ENCODE peak calls at places on chromosomes 5 and 9, in eight cellular contexts. F, N, J, O, P, Y, R and H are unnamed samples.

GRCh38 chr9:133979921-133980863 is 11.9 kb downstream of the VAV2 start:
- DNase-seq in F (no peak), N (no peak), J (no peak), O (no peak), P (peak), Y (peak), R (no peak), H (peak)

GRCh38 chr5:95591490-95591901 is 28.4 kb upstream of the GPR150 start:
- DNase-seq in F (peak), N (no peak), J (no peak), O (no peak), P (no peak), Y (no peak), R (no peak), H (no peak)

GRCh38 chr9:130234340-130235260 is 31.0 kb upstream of the HMCN2 start:
- DNase-seq in F (no peak), N (no peak), J (no peak), O (no peak), P (no peak), Y (no peak), R (no peak), H (no peak)

GRCh38 chr9:93033541-93033940 is 25.0 kb upstream of the SUSD3 start:
- DNase-seq in F (no peak), N (no peak), J (no peak), O (no peak), P (no peak), Y (no peak), R (no peak), H (no peak)

GRCh38 chr9:88643931-88644330 is 109.0 kb downstream of the NXNL2 start:
- DNase-seq in F (no peak), N (no peak), J (no peak), O (no peak), P (no peak), Y (no peak), R (no peak), H (no peak)

GRCh38 chr5:121273818-121274433 is 577.8 kb upstream of the FTMT start:
- DNase-seq in F (no peak), N (no peak), J (no peak), O (no peak), P (no peak), Y (no peak), R (no peak), H (no peak)

GRCh38 chr5:150272531-150272930 is 17.0 kb downstream of the CAMK2A start:
- DNase-seq in F (no peak), N (no peak), J (no peak), O (peak), P (no peak), Y (peak), R (no peak), H (no peak)

GRCh38 chr5:82259172-82259800 is 18.9 kb downstream of the RPS23 start:
- DNase-seq in F (peak), N (no peak), J (no peak), O (peak), P (no peak), Y (no peak), R (no peak), H (no peak)

GRCh38 chr5:100406640-100407039 is 128.5 kb upstream of the FAM174A start:
- DNase-seq in F (no peak), N (no peak), J (no peak), O (peak), P (no peak), Y (no peak), R (no peak), H (no peak)

GRCh38 chr9:109912082-109912581 is 132.1 kb downstream of the PALM2AKAP2 start:
- DNase-seq in F (no peak), N (no peak), J (no peak), O (no peak), P (no peak), Y (no peak), R (no peak), H (no peak)

GRCh38 chr5:11415751-11416150 is 488.5 kb downstream of the CTNND2 start:
- DNase-seq in F (no peak), N (no peak), J (no peak), O (peak), P (no peak), Y (no peak), R (no peak), H (no peak)

GRCh38 chr5:104241051-104241450 is 678.5 kb upstream of the NUDT12 start:
- DNase-seq in F (no peak), N (peak), J (no peak), O (peak), P (peak), Y (no peak), R (no peak), H (no peak)

GRCh38 chr5:111685969-111686368 is 71.0 kb downstream of the NREP start:
- DNase-seq in F (peak), N (no peak), J (no peak), O (no peak), P (no peak), Y (no peak), R (no peak), H (no peak)

GRCh38 chr9:76594764-76595410 is 135.9 kb downstream of the GCNT1 start:
- DNase-seq in F (no peak), N (no peak), J (no peak), O (no peak), P (no peak), Y (no peak), R (no peak), H (no peak)

GRCh38 chr9:72156586-72156985 is 7.3 kb downstream of the GDA start:
- DNase-seq in F (no peak), N (no peak), J (no peak), O (no peak), P (no peak), Y (no peak), R (no peak), H (no peak)

GRCh38 chr5:124692324-124692723 is 54.1 kb downstream of the ZNF608 start:
- DNase-seq in F (no peak), N (no peak), J (no peak), O (no peak), P (no peak), Y (no peak), R (no peak), H (no peak)

GRCh38 chr5:98902733-98903132 is 26.1 kb downstream of the CHD1 start:
- DNase-seq in F (no peak), N (no peak), J (no peak), O (no peak), P (no peak), Y (no peak), R (no peak), H (no peak)

GRCh38 chr9:14322211-14323082 is 8.5 kb upstream of the NFIB start:
- DNase-seq in F (peak), N (peak), J (peak), O (peak), P (peak), Y (peak), R (peak), H (peak)

GRCh38 chr5:56176155-56176798 is 56.9 kb downstream of the ANKRD55 start:
- DNase-seq in F (no peak), N (no peak), J (no peak), O (no peak), P (no peak), Y (no peak), R (no peak), H (no peak)

GRCh38 chr9:131590449-131590848 is 45.1 kb downstream of the PRRT1B start:
- DNase-seq in F (peak), N (no peak), J (no peak), O (no peak), P (no peak), Y (no peak), R (no peak), H (no peak)

GRCh38 chr9:22214021-22214420 is 204.9 kb upstream of the CDKN2B start:
- DNase-seq in F (no peak), N (no peak), J (no peak), O (no peak), P (no peak), Y (no peak), R (no peak), H (no peak)